ENCODE peak calls at places on chromosomes 13 and 19, in nine cellular contexts. F is upper lobe of right lung; V is hypothalamus; A is neuronal stem cell; W is stimulated activated CD4-positive, alpha-beta T cell treated with anti-CD3 and anti-CD28 coated beads, Interleukin-12 subunit alpha, Interleukin-12 subunit beta, amount 100 ng/mL, for 4 hours; U is progenitor cell of endocrine pancreas; B is stimulated activated effector memory CD8-positive, alpha-beta T cell treated with anti-CD3 and anti-CD28 coated beads, Interleukin-12 subunit alpha, Interleukin-12 subunit beta, amount 100 ng/mL, for 72 hours; J is endothelial cell; Y is NCI-H1092. G is an unnamed sample.

GRCh38 chr13:48116808-48117207 is 21.9 kb upstream of the MED4 start:
- DNase-seq in F (no peak), J (no peak), U (no peak), B (no peak), A (no peak), V (no peak), Y (no peak), W (no peak), G (no peak)

GRCh38 chr19:18503971-18504885 is 17.6 kb downstream of the ELL start:
- DNase-seq in F (no peak), A (no peak), B (no peak), U (no peak), J (no peak), W (no peak), V (no peak), Y (no peak), G (no peak)

GRCh38 chr19:56071151-56071550 is 49.9 kb downstream of the ZNF787 start:
- DNase-seq in F (no peak), W (no peak), B (no peak), A (no peak), Y (no peak), J (peak; percentile 31), U (no peak), V (no peak), G (no peak)

GRCh38 chr19:18773682-18774081 is 17.4 kb downstream of the COMP start:
- DNase-seq in W (no peak), F (no peak), J (no peak), V (no peak), A (no peak), Y (no peak), B (no peak), U (no peak), G (no peak)

GRCh38 chr13:112899618-112900600 is 69.1 kb upstream of the MCF2L start:
- DNase-seq in U (no peak), Y (no peak), V (no peak), W (no peak), B (no peak), F (no peak), A (no peak), J (no peak), G (no peak)

GRCh38 chr19:5719274-5719960 is 529 bp downstream of the LONP1 start:
- DNase-seq in W (no peak), A (no peak), V (no peak), U (no peak), Y (no peak), B (peak; percentile 73), J (no peak), F (peak; percentile 72), G (no peak)

GRCh38 chr19:18297308-18297707 is 15.9 kb upstream of the JUND start:
- DNase-seq in Y (no peak), W (no peak), B (no peak), A (no peak), V (no peak), F (no peak), U (no peak), J (no peak), G (no peak)

GRCh38 chr19:39969681-39970423 is 1.1 kb upstream of the PSMC4 start:
- DNase-seq in F (no peak), Y (no peak), V (no peak), W (no peak), U (no peak), A (no peak), B (peak; percentile 50), J (no peak), G (no peak)

GRCh38 chr13:99686157-99686572 is 184.9 kb downstream of the TM9SF2 start:
- DNase-seq in B (no peak), Y (no peak), F (no peak), V (no peak), J (peak; percentile 36), U (no peak), A (no peak), W (no peak), G (no peak)

GRCh38 chr19:17405250-17406038 is at the start of gene BST2:
- DNase-seq in F (no peak), J (no peak), W (peak; percentile 30), V (no peak), Y (no peak), A (no peak), U (no peak), B (peak; percentile 83), G (no peak)

GRCh38 chr19:11697284-11697855 is 41.4 kb downstream of the ZNF823 start:
- DNase-seq in Y (no peak), V (no peak), A (no peak), J (no peak), U (no peak), W (no peak), B (no peak), F (no peak), G (no peak)

G was measured in SW 1271.